ENCODE peak calls at places on chromosome 20, in eight cellular contexts. One of them, this sample, is unnamed.

GRCh38 chr20:5181955-5182354 is 55.1 kb downstream of the CDS2 start:
- DNase-seq in astrocyte of the spinal cord: peak; percentile 54
- DNase-seq in dorsolateral prefrontal cortex: no peak
- DNase-seq in heart right ventricle: no peak
- DNase-seq in OCI-LY7: no peak
- DNase-seq in naive thymus-derived CD4-positive, alpha-beta T cell: no peak
- DNase-seq in A549: peak; percentile 22
- DNase-seq in lower lobe of right lung: no peak
- DNase-seq in this sample: no peak

GRCh38 chr20:2626853-2627541 is 25.4 kb upstream of the NOP56 start:
- DNase-seq in A549: peak; percentile 89
- DNase-seq in heart right ventricle: no peak
- DNase-seq in OCI-LY7: no peak
- DNase-seq in astrocyte of the spinal cord: peak; percentile 75
- DNase-seq in naive thymus-derived CD4-positive, alpha-beta T cell: no peak
- DNase-seq in lower lobe of right lung: peak; percentile 53
- DNase-seq in dorsolateral prefrontal cortex: no peak
- DNase-seq in this sample: no peak

GRCh38 chr20:53009979-53010735 is 38.0 kb downstream of the TSHZ2 start:
- DNase-seq in heart right ventricle: no peak
- DNase-seq in OCI-LY7: no peak
- DNase-seq in dorsolateral prefrontal cortex: no peak
- DNase-seq in astrocyte of the spinal cord: no peak
- DNase-seq in naive thymus-derived CD4-positive, alpha-beta T cell: no peak
- DNase-seq in A549: no peak
- DNase-seq in lower lobe of right lung: no peak
- DNase-seq in this sample: no peak

GRCh38 chr20:15882553-15882952 is 690.7 kb downstream of the KIF16B start:
- DNase-seq in heart right ventricle: no peak
- DNase-seq in dorsolateral prefrontal cortex: no peak
- DNase-seq in lower lobe of right lung: no peak
- DNase-seq in naive thymus-derived CD4-positive, alpha-beta T cell: no peak
- DNase-seq in OCI-LY7: no peak
- DNase-seq in astrocyte of the spinal cord: no peak
- DNase-seq in A549: no peak
- DNase-seq in this sample: no peak

GRCh38 chr20:61685462-61685861 is 380.2 kb downstream of the TAF4 start:
- DNase-seq in lower lobe of right lung: peak; percentile 19
- DNase-seq in astrocyte of the spinal cord: no peak
- DNase-seq in naive thymus-derived CD4-positive, alpha-beta T cell: no peak
- DNase-seq in heart right ventricle: no peak
- DNase-seq in dorsolateral prefrontal cortex: no peak
- DNase-seq in OCI-LY7: no peak
- DNase-seq in A549: no peak
- DNase-seq in this sample: no peak

GRCh38 chr20:61872371-61872900 is 193.2 kb downstream of the TAF4 start:
- DNase-seq in naive thymus-derived CD4-positive, alpha-beta T cell: no peak
- DNase-seq in heart right ventricle: no peak
- DNase-seq in A549: no peak
- DNase-seq in OCI-LY7: no peak
- DNase-seq in dorsolateral prefrontal cortex: no peak
- DNase-seq in lower lobe of right lung: no peak
- DNase-seq in astrocyte of the spinal cord: no peak
- DNase-seq in this sample: no peak

GRCh38 chr20:52943185-52943841 is 28.8 kb upstream of the TSHZ2 start:
- DNase-seq in lower lobe of right lung: no peak
- DNase-seq in OCI-LY7: no peak
- DNase-seq in astrocyte of the spinal cord: peak; percentile 56
- DNase-seq in naive thymus-derived CD4-positive, alpha-beta T cell: no peak
- DNase-seq in heart right ventricle: no peak
- DNase-seq in dorsolateral prefrontal cortex: no peak
- DNase-seq in A549: no peak
- DNase-seq in this sample: no peak

GRCh38 chr20:51610111-51610510 is 67.6 kb upstream of the NFATC2 start:
- DNase-seq in heart right ventricle: no peak
- DNase-seq in astrocyte of the spinal cord: no peak
- DNase-seq in OCI-LY7: no peak
- DNase-seq in naive thymus-derived CD4-positive, alpha-beta T cell: no peak
- DNase-seq in A549: no peak
- DNase-seq in lower lobe of right lung: no peak
- DNase-seq in dorsolateral prefrontal cortex: no peak
- DNase-seq in this sample: no peak

GRCh38 chr20:57087102-57087501 is 179.3 kb downstream of the BMP7 start:
- DNase-seq in dorsolateral prefrontal cortex: no peak
- DNase-seq in lower lobe of right lung: no peak
- DNase-seq in heart right ventricle: no peak
- DNase-seq in OCI-LY7: no peak
- DNase-seq in astrocyte of the spinal cord: no peak
- DNase-seq in naive thymus-derived CD4-positive, alpha-beta T cell: no peak
- DNase-seq in A549: no peak
- DNase-seq in this sample: no peak

GRCh38 chr20:2890743-2891142 is 17.5 kb downstream of the PTPRA start:
- DNase-seq in naive thymus-derived CD4-positive, alpha-beta T cell: no peak
- DNase-seq in dorsolateral prefrontal cortex: no peak
- DNase-seq in heart right ventricle: no peak
- DNase-seq in lower lobe of right lung: no peak
- DNase-seq in A549: no peak
- DNase-seq in astrocyte of the spinal cord: peak; percentile 25
- DNase-seq in OCI-LY7: no peak
- DNase-seq in this sample: no peak

GRCh38 chr20:7248392-7248992 is 481.0 kb downstream of the BMP2 start:
- DNase-seq in A549: no peak
- DNase-seq in heart right ventricle: no peak
- DNase-seq in lower lobe of right lung: no peak
- DNase-seq in dorsolateral prefrontal cortex: no peak
- DNase-seq in naive thymus-derived CD4-positive, alpha-beta T cell: no peak
- DNase-seq in OCI-LY7: no peak
- DNase-seq in astrocyte of the spinal cord: no peak
- DNase-seq in this sample: no peak

GRCh38 chr20:57040924-57041323 is 225.5 kb downstream of the BMP7 start:
- DNase-seq in dorsolateral prefrontal cortex: no peak
- DNase-seq in astrocyte of the spinal cord: peak; percentile 26
- DNase-seq in naive thymus-derived CD4-positive, alpha-beta T cell: no peak
- DNase-seq in OCI-LY7: no peak
- DNase-seq in A549: peak; percentile 27
- DNase-seq in heart right ventricle: no peak
- DNase-seq in lower lobe of right lung: no peak
- DNase-seq in this sample: no peak

GRCh38 chr20:5688431-5688972 is 61.7 kb upstream of the SHLD1 start:
- DNase-seq in lower lobe of right lung: peak; percentile 81
- DNase-seq in dorsolateral prefrontal cortex: no peak
- DNase-seq in A549: no peak
- DNase-seq in naive thymus-derived CD4-positive, alpha-beta T cell: no peak
- DNase-seq in heart right ventricle: peak; percentile 66
- DNase-seq in OCI-LY7: no peak
- DNase-seq in astrocyte of the spinal cord: no peak
- DNase-seq in this sample: no peak

GRCh38 chr20:51428451-51429143 is 113.9 kb downstream of the NFATC2 start:
- DNase-seq in astrocyte of the spinal cord: peak; percentile 28
- DNase-seq in lower lobe of right lung: no peak
- DNase-seq in A549: no peak
- DNase-seq in heart right ventricle: peak; percentile 53
- DNase-seq in dorsolateral prefrontal cortex: no peak
- DNase-seq in OCI-LY7: no peak
- DNase-seq in naive thymus-derived CD4-positive, alpha-beta T cell: no peak
- DNase-seq in this sample: peak; percentile 70

GRCh38 chr20:35443003-35443402 is 5.0 kb upstream of the GDF5 start:
- DNase-seq in A549: no peak
- DNase-seq in astrocyte of the spinal cord: peak; percentile 84
- DNase-seq in naive thymus-derived CD4-positive, alpha-beta T cell: no peak
- DNase-seq in OCI-LY7: no peak
- DNase-seq in dorsolateral prefrontal cortex: no peak
- DNase-seq in heart right ventricle: no peak
- DNase-seq in lower lobe of right lung: no peak
- DNase-seq in this sample: no peak

GRCh38 chr20:35447082-35447789 is 8.2 kb upstream of the CEP250 start:
- DNase-seq in naive thymus-derived CD4-positive, alpha-beta T cell: peak; percentile 81
- DNase-seq in lower lobe of right lung: peak; percentile 90
- DNase-seq in A549: peak; percentile 86
- DNase-seq in astrocyte of the spinal cord: peak; percentile 82
- DNase-seq in heart right ventricle: peak; percentile 86
- DNase-seq in dorsolateral prefrontal cortex: peak; percentile 89
- DNase-seq in OCI-LY7: peak; percentile 80
- DNase-seq in this sample: peak; percentile 80

GRCh38 chr20:35444226-35444625 is 6.2 kb upstream of the GDF5 start:
- DNase-seq in astrocyte of the spinal cord: no peak
- DNase-seq in OCI-LY7: no peak
- DNase-seq in heart right ventricle: no peak
- DNase-seq in dorsolateral prefrontal cortex: no peak
- DNase-seq in naive thymus-derived CD4-positive, alpha-beta T cell: no peak
- DNase-seq in A549: no peak
- DNase-seq in lower lobe of right lung: no peak
- DNase-seq in this sample: no peak

GRCh38 chr20:35448788-35449373 is 6.5 kb upstream of the CEP250 start:
- DNase-seq in lower lobe of right lung: no peak
- DNase-seq in astrocyte of the spinal cord: no peak
- DNase-seq in naive thymus-derived CD4-positive, alpha-beta T cell: no peak
- DNase-seq in dorsolateral prefrontal cortex: no peak
- DNase-seq in OCI-LY7: no peak
- DNase-seq in heart right ventricle: no peak
- DNase-seq in A549: peak; percentile 27
- DNase-seq in this sample: no peak

DNA sequence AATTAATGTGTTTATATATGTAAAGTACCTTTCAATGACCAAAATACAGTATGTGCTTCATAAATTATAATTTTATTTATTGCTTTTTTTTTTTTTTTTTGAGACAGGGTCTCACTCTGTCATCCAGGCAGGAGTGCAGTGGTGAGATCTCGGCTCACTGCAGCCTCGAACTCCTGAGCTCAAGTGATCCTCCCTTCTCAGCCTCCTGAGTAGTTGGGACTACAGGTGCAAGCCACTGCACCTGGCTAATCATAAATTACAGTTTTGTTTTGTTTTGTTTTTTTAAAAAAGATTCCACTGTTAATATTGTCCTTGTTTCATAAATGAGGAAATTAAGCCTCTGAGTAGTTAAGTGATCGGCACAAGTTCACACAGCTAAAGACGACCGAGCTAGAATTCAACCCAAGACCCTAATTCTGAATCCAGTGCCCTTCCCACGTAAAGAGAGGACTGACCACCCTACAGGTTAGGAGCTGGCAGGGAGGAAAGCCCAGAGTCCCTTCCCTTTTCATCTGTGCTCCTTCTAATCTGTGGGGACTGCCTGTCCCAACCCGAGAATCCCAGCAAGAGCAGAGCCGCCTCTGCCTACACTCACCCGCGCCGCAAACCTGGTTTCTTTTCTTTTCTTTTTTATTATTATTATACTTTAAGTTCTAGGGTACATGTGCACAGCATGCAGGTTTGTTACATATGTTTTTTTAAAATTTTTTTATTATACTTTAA is 8.5 kb upstream of the GDF5 start:
- DNase-seq in OCI-LY7: no peak
- DNase-seq in astrocyte of the spinal cord: no peak
- DNase-seq in naive thymus-derived CD4-positive, alpha-beta T cell: peak; percentile 1
- DNase-seq in dorsolateral prefrontal cortex: no peak
- DNase-seq in A549: no peak
- DNase-seq in heart right ventricle: no peak
- DNase-seq in lower lobe of right lung: no peak
- DNase-seq in this sample: no peak
- H3K4me3 ChIP-seq in OCI-LY7: no peak overlapping the region
- H3K4me3 ChIP-seq in astrocyte of the spinal cord: no peak overlapping the region
- H3K4me3 ChIP-seq in naive thymus-derived CD4-positive, alpha-beta T cell: no peak overlapping the region
- H3K4me3 ChIP-seq in dorsolateral prefrontal cortex: peak overlapping the region; percentile 23
- H3K4me3 ChIP-seq in A549: peak overlapping the region; percentile 38
- H3K4me3 ChIP-seq in heart right ventricle: peak overlapping the region; percentile 42
- H3K4me3 ChIP-seq in lower lobe of right lung: peak overlapping the region; percentile 51
- H3K4me3 ChIP-seq in this sample: peak overlapping the region; percentile 29

GRCh38 chr20:63553933-63554290 is at the start of gene FNDC11:
- DNase-seq in dorsolateral prefrontal cortex: no peak
- DNase-seq in naive thymus-derived CD4-positive, alpha-beta T cell: no peak
- DNase-seq in lower lobe of right lung: peak; percentile 69
- DNase-seq in astrocyte of the spinal cord: peak; percentile 10
- DNase-seq in heart right ventricle: peak; percentile 42
- DNase-seq in OCI-LY7: peak; percentile 44
- DNase-seq in A549: no peak
- DNase-seq in this sample: peak; percentile 94

GRCh38 chr20:63552481-63553249 is 1.3 kb upstream of the FNDC11 start:
- DNase-seq in dorsolateral prefrontal cortex: no peak
- DNase-seq in astrocyte of the spinal cord: no peak
- DNase-seq in naive thymus-derived CD4-positive, alpha-beta T cell: peak; percentile 83
- DNase-seq in heart right ventricle: no peak
- DNase-seq in A549: no peak
- DNase-seq in OCI-LY7: peak; percentile 92
- DNase-seq in lower lobe of right lung: no peak
- DNase-seq in this sample: no peak

GRCh38 chr20:63555661-63556381 is 1.9 kb downstream of the FNDC11 start:
- DNase-seq in dorsolateral prefrontal cortex: no peak
- DNase-seq in A549: no peak
- DNase-seq in OCI-LY7: no peak
- DNase-seq in astrocyte of the spinal cord: no peak
- DNase-seq in heart right ventricle: no peak
- DNase-seq in lower lobe of right lung: no peak
- DNase-seq in naive thymus-derived CD4-positive, alpha-beta T cell: no peak
- DNase-seq in this sample: no peak

GRCh38 chr20:63553251-63553932 is 567 bp upstream of the FNDC11 start:
- DNase-seq in naive thymus-derived CD4-positive, alpha-beta T cell: peak; percentile 86
- DNase-seq in A549: peak; percentile 90
- DNase-seq in dorsolateral prefrontal cortex: no peak
- DNase-seq in OCI-LY7: peak; percentile 93
- DNase-seq in astrocyte of the spinal cord: peak; percentile 84
- DNase-seq in heart right ventricle: peak; percentile 85
- DNase-seq in lower lobe of right lung: peak; percentile 87
- DNase-seq in this sample: peak; percentile 99

GRCh38 chr20:63554361-63555278 is 661 bp downstream of the FNDC11 start:
- DNase-seq in lower lobe of right lung: no peak
- DNase-seq in dorsolateral prefrontal cortex: no peak
- DNase-seq in OCI-LY7: peak; percentile 43
- DNase-seq in A549: no peak
- DNase-seq in naive thymus-derived CD4-positive, alpha-beta T cell: no peak
- DNase-seq in heart right ventricle: no peak
- DNase-seq in astrocyte of the spinal cord: no peak
- DNase-seq in this sample: peak; percentile 77
- H3K4me3 ChIP-seq in lower lobe of right lung: peak overlapping the region; percentile 70
- H3K4me3 ChIP-seq in dorsolateral prefrontal cortex: no peak overlapping the region
- H3K4me3 ChIP-seq in OCI-LY7: peak overlapping the region; percentile 71
- H3K4me3 ChIP-seq in A549: peak overlapping the region; percentile 71
- H3K4me3 ChIP-seq in naive thymus-derived CD4-positive, alpha-beta T cell: no peak overlapping the region
- H3K4me3 ChIP-seq in heart right ventricle: peak overlapping the region; percentile 64
- H3K4me3 ChIP-seq in astrocyte of the spinal cord: peak overlapping the region; percentile 47
- H3K4me3 ChIP-seq in this sample: peak overlapping the region; percentile 74

DNA sequence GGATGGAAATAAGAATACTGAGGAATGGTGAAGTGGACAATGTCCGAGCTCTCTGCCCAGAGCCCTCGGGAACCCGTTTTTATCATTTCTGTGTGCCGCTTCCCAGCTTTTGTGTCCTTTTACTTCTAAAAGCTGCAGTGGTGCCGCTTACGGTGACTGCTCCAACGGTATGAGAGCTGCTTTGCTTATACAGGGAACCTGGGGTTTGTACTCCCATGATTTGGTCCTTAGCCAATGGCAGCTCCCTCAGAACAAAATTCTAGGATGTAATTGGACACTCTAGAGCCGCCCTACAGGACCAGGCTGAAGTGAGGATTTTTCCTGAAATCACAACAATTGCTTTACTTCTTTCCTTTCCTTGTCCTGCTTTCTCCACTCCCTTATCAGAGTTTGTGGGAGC is 24.2 kb upstream of the PCSK2 start:
- DNase-seq in astrocyte of the spinal cord: no peak
- DNase-seq in A549: no peak
- DNase-seq in lower lobe of right lung: no peak
- DNase-seq in dorsolateral prefrontal cortex: no peak
- DNase-seq in heart right ventricle: no peak
- DNase-seq in naive thymus-derived CD4-positive, alpha-beta T cell: no peak
- DNase-seq in OCI-LY7: no peak
- DNase-seq in this sample: peak; percentile 59
- H3K4me3 ChIP-seq in astrocyte of the spinal cord: no peak overlapping the region
- H3K4me3 ChIP-seq in A549: no peak overlapping the region
- H3K4me3 ChIP-seq in lower lobe of right lung: no peak overlapping the region
- H3K4me3 ChIP-seq in dorsolateral prefrontal cortex: no peak overlapping the region
- H3K4me3 ChIP-seq in heart right ventricle: no peak overlapping the region
- H3K4me3 ChIP-seq in naive thymus-derived CD4-positive, alpha-beta T cell: no peak overlapping the region
- H3K4me3 ChIP-seq in OCI-LY7: no peak overlapping the region
- H3K4me3 ChIP-seq in this sample: no peak overlapping the region

GRCh38 chr20:391041-391711 is 10.6 kb downstream of the TRIB3 start:
- DNase-seq in astrocyte of the spinal cord: no peak
- DNase-seq in dorsolateral prefrontal cortex: no peak
- DNase-seq in OCI-LY7: no peak
- DNase-seq in heart right ventricle: no peak
- DNase-seq in A549: no peak
- DNase-seq in lower lobe of right lung: no peak
- DNase-seq in naive thymus-derived CD4-positive, alpha-beta T cell: no peak
- DNase-seq in this sample: no peak
- H3K4me3 ChIP-seq in astrocyte of the spinal cord: no peak overlapping the region
- H3K4me3 ChIP-seq in dorsolateral prefrontal cortex: no peak overlapping the region
- H3K4me3 ChIP-seq in OCI-LY7: no peak overlapping the region
- H3K4me3 ChIP-seq in heart right ventricle: no peak overlapping the region
- H3K4me3 ChIP-seq in A549: no peak overlapping the region
- H3K4me3 ChIP-seq in lower lobe of right lung: no peak overlapping the region
- H3K4me3 ChIP-seq in naive thymus-derived CD4-positive, alpha-beta T cell: no peak overlapping the region
- H3K4me3 ChIP-seq in this sample: no peak overlapping the region